ENCODE peak calls at places on chromosome 7, in six cellular contexts. One of them, this sample, is unnamed.

GRCh38 chr7:1647961-1648631 is 22.0 kb upstream of the ELFN1 start:
- DNase-seq in GM20000: no peak
- DNase-seq in naive thymus-derived CD4-positive, alpha-beta T cell: no peak
- DNase-seq in progenitor cell of endocrine pancreas: no peak
- DNase-seq in GM12892: no peak
- DNase-seq in RKO: no peak
- DNase-seq in this sample: no peak

GRCh38 chr7:74084722-74085578 is 1.3 kb downstream of the LIMK1 start:
- DNase-seq in GM20000: no peak
- DNase-seq in naive thymus-derived CD4-positive, alpha-beta T cell: no peak
- DNase-seq in progenitor cell of endocrine pancreas: no peak
- DNase-seq in GM12892: no peak
- DNase-seq in RKO: no peak
- DNase-seq in this sample: no peak

GRCh38 chr7:5354460-5355279 is 69.0 kb downstream of the TNRC18 start:
- DNase-seq in GM20000: no peak
- DNase-seq in naive thymus-derived CD4-positive, alpha-beta T cell: no peak
- DNase-seq in progenitor cell of endocrine pancreas: no peak
- DNase-seq in GM12892: no peak
- DNase-seq in RKO: no peak
- DNase-seq in this sample: peak; percentile 71

GRCh38 chr7:117780832-117781231 is 92.4 kb downstream of the CTTNBP2 start:
- DNase-seq in GM20000: peak; percentile 39
- DNase-seq in naive thymus-derived CD4-positive, alpha-beta T cell: no peak
- DNase-seq in progenitor cell of endocrine pancreas: no peak
- DNase-seq in GM12892: no peak
- DNase-seq in RKO: no peak
- DNase-seq in this sample: no peak

GRCh38 chr7:123797673-123798526 is 47.1 kb upstream of the HYAL4 start:
- DNase-seq in GM20000: no peak
- DNase-seq in naive thymus-derived CD4-positive, alpha-beta T cell: peak; percentile 10
- DNase-seq in progenitor cell of endocrine pancreas: no peak
- DNase-seq in GM12892: no peak
- DNase-seq in RKO: peak; percentile 86
- DNase-seq in this sample: no peak

GRCh38 chr7:50793115-50793946 is 10.6 kb upstream of the GRB10 start:
- DNase-seq in GM20000: peak; percentile 53
- DNase-seq in naive thymus-derived CD4-positive, alpha-beta T cell: peak; percentile 33
- DNase-seq in progenitor cell of endocrine pancreas: peak; percentile 25
- DNase-seq in GM12892: no peak
- DNase-seq in RKO: peak; percentile 61
- DNase-seq in this sample: peak; percentile 59

GRCh38 chr7:98700533-98700932 is 83.4 kb downstream of the NPTX2 start:
- DNase-seq in GM20000: no peak
- DNase-seq in naive thymus-derived CD4-positive, alpha-beta T cell: no peak
- DNase-seq in progenitor cell of endocrine pancreas: no peak
- DNase-seq in GM12892: no peak
- DNase-seq in RKO: no peak
- DNase-seq in this sample: no peak

GRCh38 chr7:148624735-148625134 is 34.2 kb downstream of the C7orf33 start:
- DNase-seq in GM20000: no peak
- DNase-seq in naive thymus-derived CD4-positive, alpha-beta T cell: no peak
- DNase-seq in progenitor cell of endocrine pancreas: no peak
- DNase-seq in GM12892: no peak
- DNase-seq in RKO: no peak
- DNase-seq in this sample: no peak

GRCh38 chr7:132782777-132783633 is 206.7 kb upstream of the PLXNA4 start:
- DNase-seq in GM20000: no peak
- DNase-seq in naive thymus-derived CD4-positive, alpha-beta T cell: no peak
- DNase-seq in progenitor cell of endocrine pancreas: no peak
- DNase-seq in GM12892: no peak
- DNase-seq in RKO: no peak
- DNase-seq in this sample: no peak

GRCh38 chr7:102454423-102454822 is 10.2 kb downstream of the ALKBH4 start:
- DNase-seq in GM20000: no peak
- DNase-seq in naive thymus-derived CD4-positive, alpha-beta T cell: no peak
- DNase-seq in progenitor cell of endocrine pancreas: no peak
- DNase-seq in GM12892: no peak
- DNase-seq in RKO: no peak
- DNase-seq in this sample: no peak

GRCh38 chr7:52961084-52961483 is 74.3 kb upstream of the POM121L12 start:
- DNase-seq in GM20000: no peak
- DNase-seq in naive thymus-derived CD4-positive, alpha-beta T cell: no peak
- DNase-seq in progenitor cell of endocrine pancreas: no peak
- DNase-seq in GM12892: no peak
- DNase-seq in RKO: no peak
- DNase-seq in this sample: no peak

GRCh38 chr7:30796105-30796869 is 25.1 kb downstream of the MINDY4 start:
- DNase-seq in GM20000: no peak
- DNase-seq in naive thymus-derived CD4-positive, alpha-beta T cell: no peak
- DNase-seq in progenitor cell of endocrine pancreas: no peak
- DNase-seq in GM12892: no peak
- DNase-seq in RKO: no peak
- DNase-seq in this sample: no peak

GRCh38 chr7:22563115-22563514 is 63.1 kb upstream of the STEAP1B start:
- DNase-seq in GM20000: no peak
- DNase-seq in naive thymus-derived CD4-positive, alpha-beta T cell: no peak
- DNase-seq in progenitor cell of endocrine pancreas: no peak
- DNase-seq in GM12892: no peak
- DNase-seq in RKO: no peak
- DNase-seq in this sample: no peak

GRCh38 chr7:6443372-6443941 is 4.3 kb downstream of the DAGLB start:
- DNase-seq in GM20000: no peak
- DNase-seq in naive thymus-derived CD4-positive, alpha-beta T cell: no peak
- DNase-seq in progenitor cell of endocrine pancreas: no peak
- DNase-seq in GM12892: no peak
- DNase-seq in RKO: peak; percentile 93
- DNase-seq in this sample: no peak

GRCh38 chr7:70052691-70053090 is 454.4 kb downstream of the AUTS2 start:
- DNase-seq in GM20000: no peak
- DNase-seq in naive thymus-derived CD4-positive, alpha-beta T cell: no peak
- DNase-seq in progenitor cell of endocrine pancreas: no peak
- DNase-seq in GM12892: no peak
- DNase-seq in RKO: no peak
- DNase-seq in this sample: no peak

GRCh38 chr7:41858196-41858595 is 155.3 kb upstream of the INHBA start:
- DNase-seq in GM20000: no peak
- DNase-seq in naive thymus-derived CD4-positive, alpha-beta T cell: no peak
- DNase-seq in progenitor cell of endocrine pancreas: no peak
- DNase-seq in GM12892: no peak
- DNase-seq in RKO: no peak
- DNase-seq in this sample: no peak

GRCh38 chr7:11613292-11613930 is 218.6 kb downstream of the THSD7A start:
- DNase-seq in GM20000: peak; percentile 24
- DNase-seq in naive thymus-derived CD4-positive, alpha-beta T cell: no peak
- DNase-seq in progenitor cell of endocrine pancreas: no peak
- DNase-seq in GM12892: no peak
- DNase-seq in RKO: no peak
- DNase-seq in this sample: no peak

GRCh38 chr7:19397917-19398316 is 252.7 kb upstream of the FERD3L start:
- DNase-seq in GM20000: peak; percentile 18
- DNase-seq in naive thymus-derived CD4-positive, alpha-beta T cell: no peak
- DNase-seq in progenitor cell of endocrine pancreas: no peak
- DNase-seq in GM12892: no peak
- DNase-seq in RKO: no peak
- DNase-seq in this sample: no peak

GRCh38 chr7:143362126-143362961 is at the start of gene FAM131B:
- DNase-seq in GM20000: peak; percentile 69
- DNase-seq in naive thymus-derived CD4-positive, alpha-beta T cell: no peak
- DNase-seq in progenitor cell of endocrine pancreas: no peak
- DNase-seq in GM12892: peak; percentile 50
- DNase-seq in RKO: peak; percentile 24
- DNase-seq in this sample: no peak

GRCh38 chr7:129188892-129189660 is 643 bp downstream of the SMO start:
- DNase-seq in GM20000: peak; percentile 68
- DNase-seq in naive thymus-derived CD4-positive, alpha-beta T cell: no peak
- DNase-seq in progenitor cell of endocrine pancreas: peak; percentile 37
- DNase-seq in GM12892: peak; percentile 42
- DNase-seq in RKO: no peak
- DNase-seq in this sample: no peak

GRCh38 chr7:131383417-131383816 is 55.7 kb downstream of the MKLN1 start:
- DNase-seq in GM20000: no peak
- DNase-seq in naive thymus-derived CD4-positive, alpha-beta T cell: peak; percentile 6
- DNase-seq in progenitor cell of endocrine pancreas: no peak
- DNase-seq in GM12892: no peak
- DNase-seq in RKO: no peak
- DNase-seq in this sample: no peak

GRCh38 chr7:15291707-15292106 is 270.1 kb downstream of the AGMO start:
- DNase-seq in GM20000: no peak
- DNase-seq in naive thymus-derived CD4-positive, alpha-beta T cell: no peak
- DNase-seq in progenitor cell of endocrine pancreas: no peak
- DNase-seq in GM12892: no peak
- DNase-seq in RKO: peak; percentile 3
- DNase-seq in this sample: no peak

GRCh38 chr7:68707958-68708357 is 890.3 kb upstream of the AUTS2 start:
- DNase-seq in GM20000: no peak
- DNase-seq in naive thymus-derived CD4-positive, alpha-beta T cell: no peak
- DNase-seq in progenitor cell of endocrine pancreas: no peak
- DNase-seq in GM12892: no peak
- DNase-seq in RKO: no peak
- DNase-seq in this sample: no peak

GRCh38 chr7:83306487-83306886 is 143.8 kb upstream of the PCLO start:
- DNase-seq in GM20000: no peak
- DNase-seq in naive thymus-derived CD4-positive, alpha-beta T cell: no peak
- DNase-seq in progenitor cell of endocrine pancreas: no peak
- DNase-seq in GM12892: no peak
- DNase-seq in RKO: peak; percentile 9
- DNase-seq in this sample: no peak

GRCh38 chr7:48140001-48140681 is 31.1 kb upstream of the ABCA13 start:
- DNase-seq in GM20000: no peak
- DNase-seq in naive thymus-derived CD4-positive, alpha-beta T cell: no peak
- DNase-seq in progenitor cell of endocrine pancreas: no peak
- DNase-seq in GM12892: no peak
- DNase-seq in RKO: no peak
- DNase-seq in this sample: no peak

GRCh38 chr7:154684651-154685563 is 318.0 kb downstream of the PAXIP1 start:
- DNase-seq in GM20000: no peak
- DNase-seq in naive thymus-derived CD4-positive, alpha-beta T cell: no peak
- DNase-seq in progenitor cell of endocrine pancreas: no peak
- DNase-seq in GM12892: no peak
- DNase-seq in RKO: no peak
- DNase-seq in this sample: no peak

GRCh38 chr7:41816111-41816510 is 113.2 kb upstream of the INHBA start:
- DNase-seq in GM20000: peak; percentile 24
- DNase-seq in naive thymus-derived CD4-positive, alpha-beta T cell: no peak
- DNase-seq in progenitor cell of endocrine pancreas: no peak
- DNase-seq in GM12892: no peak
- DNase-seq in RKO: no peak
- DNase-seq in this sample: no peak

GRCh38 chr7:99955247-99955646 is 20.6 kb downstream of the AZGP1 start:
- DNase-seq in GM20000: no peak
- DNase-seq in naive thymus-derived CD4-positive, alpha-beta T cell: no peak
- DNase-seq in progenitor cell of endocrine pancreas: no peak
- DNase-seq in GM12892: no peak
- DNase-seq in RKO: no peak
- DNase-seq in this sample: no peak

GRCh38 chr7:22759721-22760120 is 32.7 kb downstream of the IL6 start:
- DNase-seq in GM20000: no peak
- DNase-seq in naive thymus-derived CD4-positive, alpha-beta T cell: no peak
- DNase-seq in progenitor cell of endocrine pancreas: no peak
- DNase-seq in GM12892: no peak
- DNase-seq in RKO: no peak
- DNase-seq in this sample: no peak

GRCh38 chr7:44065431-44066110 is at the start of gene PGAM2:
- DNase-seq in GM20000: no peak
- DNase-seq in naive thymus-derived CD4-positive, alpha-beta T cell: no peak
- DNase-seq in progenitor cell of endocrine pancreas: no peak
- DNase-seq in GM12892: no peak
- DNase-seq in RKO: no peak
- DNase-seq in this sample: no peak

GRCh38 chr7:23529262-23529859 is 2.4 kb downstream of the TRA2A start:
- DNase-seq in GM20000: no peak
- DNase-seq in naive thymus-derived CD4-positive, alpha-beta T cell: no peak
- DNase-seq in progenitor cell of endocrine pancreas: no peak
- DNase-seq in GM12892: no peak
- DNase-seq in RKO: no peak
- DNase-seq in this sample: no peak

GRCh38 chr7:154907651-154908620 is 95.0 kb downstream of the PAXIP1 start:
- DNase-seq in GM20000: no peak
- DNase-seq in naive thymus-derived CD4-positive, alpha-beta T cell: no peak
- DNase-seq in progenitor cell of endocrine pancreas: no peak
- DNase-seq in GM12892: no peak
- DNase-seq in RKO: no peak
- DNase-seq in this sample: no peak

GRCh38 chr7:143882020-143882610 is 19.9 kb downstream of the TCAF1 start:
- DNase-seq in GM20000: peak; percentile 25
- DNase-seq in naive thymus-derived CD4-positive, alpha-beta T cell: no peak
- DNase-seq in progenitor cell of endocrine pancreas: peak; percentile 28
- DNase-seq in GM12892: no peak
- DNase-seq in RKO: no peak
- DNase-seq in this sample: peak; percentile 81

GRCh38 chr7:537911-538634 is 18.4 kb upstream of the PDGFA start:
- DNase-seq in GM20000: no peak
- DNase-seq in naive thymus-derived CD4-positive, alpha-beta T cell: no peak
- DNase-seq in progenitor cell of endocrine pancreas: no peak
- DNase-seq in GM12892: no peak
- DNase-seq in RKO: peak; percentile 25
- DNase-seq in this sample: peak; percentile 52

GRCh38 chr7:76357379-76358052 is 1.3 kb downstream of the YWHAG start:
- DNase-seq in GM20000: no peak
- DNase-seq in naive thymus-derived CD4-positive, alpha-beta T cell: no peak
- DNase-seq in progenitor cell of endocrine pancreas: no peak
- DNase-seq in GM12892: no peak
- DNase-seq in RKO: peak; percentile 57
- DNase-seq in this sample: no peak

GRCh38 chr7:91694221-91694856 is 186.2 kb downstream of the MTERF1 start:
- DNase-seq in GM20000: no peak
- DNase-seq in naive thymus-derived CD4-positive, alpha-beta T cell: no peak
- DNase-seq in progenitor cell of endocrine pancreas: no peak
- DNase-seq in GM12892: no peak
- DNase-seq in RKO: no peak
- DNase-seq in this sample: no peak

GRCh38 chr7:28020302-28020940 is 160.2 kb downstream of the JAZF1 start:
- DNase-seq in GM20000: peak; percentile 71
- DNase-seq in naive thymus-derived CD4-positive, alpha-beta T cell: peak; percentile 53
- DNase-seq in progenitor cell of endocrine pancreas: peak; percentile 31
- DNase-seq in GM12892: peak; percentile 19
- DNase-seq in RKO: peak; percentile 82
- DNase-seq in this sample: peak; percentile 46

GRCh38 chr7:140200102-140200989 is 23.6 kb upstream of the KDM7A start:
- DNase-seq in GM20000: no peak
- DNase-seq in naive thymus-derived CD4-positive, alpha-beta T cell: no peak
- DNase-seq in progenitor cell of endocrine pancreas: no peak
- DNase-seq in GM12892: no peak
- DNase-seq in RKO: no peak
- DNase-seq in this sample: no peak

GRCh38 chr7:136036336-136036735 is 59.2 kb upstream of the MTPN start:
- DNase-seq in GM20000: no peak
- DNase-seq in naive thymus-derived CD4-positive, alpha-beta T cell: no peak
- DNase-seq in progenitor cell of endocrine pancreas: no peak
- DNase-seq in GM12892: no peak
- DNase-seq in RKO: no peak
- DNase-seq in this sample: no peak

This sample was measured in uterus.